ENCODE peak calls at places on chromosomes 2 and 18, in seven cellular contexts. S, V, P, A, T, Z and K are unnamed samples.

GRCh38 chr18:48455555-48456478 is 46.6 kb upstream of the ZBTB7C start:
- DNase-seq in S (no peak), V (no peak), P (peak; percentile 55), A (peak; percentile 89), T (no peak), Z (no peak), K (peak; percentile 53)

GRCh38 chr2:207561386-207562080 is 31.8 kb downstream of the CREB1 start:
- DNase-seq in S (no peak), V (no peak), P (no peak), A (peak; percentile 43), T (no peak), Z (no peak), K (no peak)

GRCh38 chr2:193980599-193980998 is 1676.4 kb upstream of the SLC39A10 start:
- DNase-seq in S (no peak), V (no peak), P (no peak), A (no peak), T (no peak), Z (no peak), K (no peak)

GRCh38 chr18:39742015-39742466 is 2176.4 kb upstream of the CELF4 start:
- DNase-seq in S (no peak), V (no peak), P (no peak), A (peak; percentile 59), T (no peak), Z (no peak), K (no peak)

GRCh38 chr18:54119524-54120019 is 104.9 kb downstream of the MBD2 start:
- DNase-seq in S (peak; percentile 57), V (no peak), P (peak; percentile 41), A (peak; percentile 59), T (no peak), Z (peak; percentile 5), K (no peak)

GRCh38 chr2:70089220-70089945 is 2.1 kb downstream of the PCBP1 start:
- DNase-seq in S (peak; percentile 39), V (peak; percentile 72), P (no peak), A (no peak), T (peak; percentile 72), Z (peak; percentile 25), K (no peak)

GRCh38 chr2:54103454-54104314 is 11.7 kb upstream of the ACYP2 start:
- DNase-seq in S (peak; percentile 83), V (no peak), P (no peak), A (peak; percentile 54), T (no peak), Z (peak; percentile 32), K (peak; percentile 60)

GRCh38 chr2:65098741-65099140 is 31.2 kb downstream of the RAB1A start:
- DNase-seq in S (no peak), V (no peak), P (no peak), A (no peak), T (no peak), Z (no peak), K (no peak)

GRCh38 chr2:126981476-126981875 is 82.8 kb downstream of the TEX51 start:
- DNase-seq in S (no peak), V (no peak), P (no peak), A (no peak), T (no peak), Z (no peak), K (no peak)

GRCh38 chr2:52264911-52265310 is 1233.0 kb upstream of the NRXN1 start:
- DNase-seq in S (no peak), V (no peak), P (no peak), A (no peak), T (no peak), Z (no peak), K (no peak)

GRCh38 chr2:201471732-201472395 is 20.3 kb downstream of the STRADB start:
- DNase-seq in S (no peak), V (no peak), P (no peak), A (peak; percentile 84), T (no peak), Z (no peak), K (no peak)

GRCh38 chr2:239834143-239834542 is 191.0 kb downstream of the NDUFA10 start:
- DNase-seq in S (no peak), V (no peak), P (no peak), A (no peak), T (no peak), Z (no peak), K (peak; percentile 22)

GRCh38 chr2:156005999-156006712 is 326.4 kb downstream of the NR4A2 start:
- DNase-seq in S (peak; percentile 4), V (peak; percentile 18), P (no peak), A (no peak), T (no peak), Z (no peak), K (no peak)

GRCh38 chr2:227623225-227623624 is 5.9 kb downstream of the SCYGR4 start:
- DNase-seq in S (no peak), V (no peak), P (no peak), A (peak; percentile 75), T (no peak), Z (no peak), K (no peak)

GRCh38 chr2:46144133-46144800 is 152.9 kb upstream of the EPAS1 start:
- DNase-seq in S (no peak), V (no peak), P (peak; percentile 25), A (no peak), T (no peak), Z (no peak), K (no peak)

GRCh38 chr2:233811087-233811486 is 33.0 kb downstream of the MROH2A start:
- DNase-seq in S (no peak), V (peak; percentile 5), P (no peak), A (no peak), T (no peak), Z (no peak), K (peak; percentile 22)